ENCODE peak calls at places on chromosome 18, in five cellular contexts. M is heart right ventricle, F is fibroblast of mammary gland, V is A673, P is ascending aorta. H is an unnamed sample.

GRCh38 chr18:76808561-76808960 is 13.8 kb upstream of the ZNF236 start:
- DNase-seq in V (no peak), F (no peak), P (no peak), M (no peak), H (no peak)

GRCh38 chr18:31596081-31596872 is 4.6 kb downstream of the TTR start:
- DNase-seq in V (no peak), F (peak; percentile 11), M (no peak), P (no peak), H (no peak)

GRCh38 chr18:36185157-36185556 is 2.1 kb upstream of the MOCOS start:
- DNase-seq in F (no peak), P (no peak), V (no peak), M (no peak), H (no peak)

GRCh38 chr18:58416704-58417683 is 211.9 kb downstream of the ALPK2 start:
- DNase-seq in P (no peak), V (no peak), M (no peak), F (peak; percentile 78), H (peak; percentile 41)

GRCh38 chr18:3985664-3986063 is 469.4 kb downstream of the DLGAP1 start:
- DNase-seq in P (no peak), M (no peak), V (no peak), F (peak; percentile 90), H (peak; percentile 13)

GRCh38 chr18:79615586-79615985 is 64.0 kb upstream of the CTDP1 start:
- DNase-seq in F (no peak), V (no peak), P (peak; percentile 24), M (no peak), H (no peak)

GRCh38 chr18:13548944-13549878 is 177.1 kb downstream of the FAM210A start:
- DNase-seq in M (no peak), P (no peak), F (no peak), V (no peak), H (no peak)

GRCh38 chr18:12420831-12421421 is 13.2 kb downstream of the PRELID3A start:
- DNase-seq in M (no peak), P (no peak), F (no peak), V (peak; percentile 56), H (no peak)

GRCh38 chr18:56028514-56028913 is 440.5 kb upstream of the TCF4 start:
- DNase-seq in M (no peak), F (peak; percentile 63), V (no peak), P (no peak), H (peak; percentile 9)

GRCh38 chr18:78914586-78914935 is 65.1 kb upstream of the SALL3 start:
- DNase-seq in V (no peak), M (no peak), P (no peak), F (no peak), H (no peak)

GRCh38 chr18:4233468-4233867 is 221.6 kb downstream of the DLGAP1 start:
- DNase-seq in M (no peak), F (no peak), P (no peak), V (peak; percentile 34), H (no peak)

GRCh38 chr18:75209129-75209951 is at the start of gene PTGR3:
- DNase-seq in M (peak; percentile 87), P (peak; percentile 91), V (peak; percentile 81), F (peak; percentile 85), H (peak; percentile 90)

GRCh38 chr18:35376393-35376741 is 770 bp downstream of the ZNF396 start:
- DNase-seq in F (no peak), V (no peak), P (peak; percentile 69), M (peak; percentile 24), H (no peak)

GRCh38 chr18:74633652-74634352 is 36.1 kb downstream of the ZNF407 start:
- DNase-seq in P (no peak), V (no peak), F (no peak), M (no peak), H (no peak)

GRCh38 chr18:4987452-4988405 is 209.3 kb downstream of the AKAIN1 start:
- DNase-seq in M (no peak), F (no peak), P (no peak), V (no peak), H (no peak)

GRCh38 chr18:22683196-22683676 is 249.9 kb upstream of the RBBP8 start:
- DNase-seq in M (peak; percentile 34), P (peak; percentile 69), F (peak; percentile 86), V (peak; percentile 9), H (peak; percentile 67)

GRCh38 chr18:35919179-35919578 is 53.3 kb upstream of the RMP24 start:
- DNase-seq in V (no peak), F (no peak), P (no peak), M (no peak), H (no peak)

GRCh38 chr18:55385770-55386169 is 202.2 kb downstream of the TCF4 start:
- DNase-seq in V (no peak), M (no peak), P (no peak), F (no peak), H (no peak)

GRCh38 chr18:22465859-22466602 is 48.3 kb upstream of the CTAGE1 start:
- DNase-seq in P (peak; percentile 88), F (peak; percentile 96), M (no peak), V (peak; percentile 17), H (peak; percentile 96)

GRCh38 chr18:62954341-62954740 is 239.0 kb downstream of the PHLPP1 start:
- DNase-seq in F (peak; percentile 14), V (no peak), M (no peak), P (no peak), H (no peak)

GRCh38 chr18:43800584-43800983 is 523.3 kb upstream of the SYT4 start:
- DNase-seq in V (no peak), F (no peak), P (no peak), M (no peak), H (no peak)

GRCh38 chr18:11736656-11737055 is 47.6 kb downstream of the GNAL start:
- DNase-seq in F (peak; percentile 16), P (no peak), M (no peak), V (no peak), H (peak; percentile 38)

GRCh38 chr18:72601944-72602343 is 57.8 kb upstream of the CBLN2 start:
- DNase-seq in V (no peak), P (no peak), M (no peak), F (no peak), H (no peak)

GRCh38 chr18:47286776-47287410 is 35.4 kb upstream of the SKOR2 start:
- DNase-seq in F (no peak), P (no peak), M (no peak), V (no peak), H (no peak)

GRCh38 chr18:49514577-49514976 is 27.5 kb upstream of the C18orf32 start:
- DNase-seq in V (no peak), M (no peak), P (peak; percentile 38), F (no peak), H (no peak)

GRCh38 chr18:66066191-66066590 is 315.4 kb downstream of the CDH7 start:
- DNase-seq in M (no peak), F (no peak), P (no peak), V (no peak), H (no peak)

GRCh38 chr18:10924290-10924689 is 225.1 kb downstream of the PIEZO2 start:
- DNase-seq in M (no peak), P (no peak), V (no peak), F (no peak), H (no peak)

GRCh38 chr18:79922971-79923411 is 28.5 kb downstream of the SLC66A2 start:
- DNase-seq in P (peak; percentile 59), V (no peak), M (no peak), F (no peak), H (no peak)

GRCh38 chr18:28158083-28158581 is 18.8 kb downstream of the CDH2 start:
- DNase-seq in F (peak; percentile 55), M (no peak), V (no peak), P (no peak), H (no peak)

GRCh38 chr18:21361297-21361880 is 119.4 kb downstream of the GREB1L start:
- DNase-seq in P (no peak), V (no peak), M (no peak), F (peak; percentile 22), H (peak; percentile 54)

GRCh38 chr18:58043452-58044369 is at the start of gene NEDD4L:
- DNase-seq in F (peak; percentile 77), M (peak; percentile 81), P (peak; percentile 91), V (peak; percentile 91), H (peak; percentile 83)

GRCh38 chr18:22223263-22223960 is 54.0 kb downstream of the GATA6 start:
- DNase-seq in V (no peak), M (peak; percentile 69), P (peak; percentile 95), F (peak; percentile 96), H (peak; percentile 98)

GRCh38 chr18:23311346-23312103 is 141.6 kb upstream of the RIOK3 start:
- DNase-seq in F (peak; percentile 95), M (peak; percentile 30), V (peak; percentile 14), P (peak; percentile 95), H (peak; percentile 97)

GRCh38 chr18:63063171-63063570 is 256.4 kb downstream of the BCL2 start:
- DNase-seq in P (no peak), F (peak; percentile 26), V (no peak), M (no peak), H (peak; percentile 18)

DNA sequence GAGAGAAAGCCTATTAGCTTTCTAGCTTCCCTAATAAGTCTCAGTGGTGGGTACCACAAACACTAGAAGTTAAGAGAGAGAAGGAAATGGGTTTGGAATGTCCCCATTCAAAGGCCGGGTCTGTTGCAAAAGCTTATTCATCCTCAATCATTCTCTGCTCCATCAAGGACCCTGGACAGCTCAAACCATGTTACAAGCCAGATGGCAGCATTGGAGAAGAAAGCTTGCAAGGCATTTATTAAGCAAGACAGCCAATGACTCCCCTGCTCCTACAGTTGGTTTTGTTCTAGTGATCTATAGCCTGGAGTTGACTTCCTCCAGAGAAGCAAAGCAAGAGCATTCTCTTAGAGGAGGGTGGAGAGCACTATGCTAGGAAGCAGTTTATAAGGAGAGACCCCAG is 86.9 kb upstream of the LMAN1 start:
- DNase-seq in P (no peak), V (peak; percentile 44), F (peak; percentile 54), M (no peak), H (peak; percentile 39)
- TF ChIP-seq CTCF in P (no peak), V (no peak), F (no peak), M (no peak), H (no peak)

DNA sequence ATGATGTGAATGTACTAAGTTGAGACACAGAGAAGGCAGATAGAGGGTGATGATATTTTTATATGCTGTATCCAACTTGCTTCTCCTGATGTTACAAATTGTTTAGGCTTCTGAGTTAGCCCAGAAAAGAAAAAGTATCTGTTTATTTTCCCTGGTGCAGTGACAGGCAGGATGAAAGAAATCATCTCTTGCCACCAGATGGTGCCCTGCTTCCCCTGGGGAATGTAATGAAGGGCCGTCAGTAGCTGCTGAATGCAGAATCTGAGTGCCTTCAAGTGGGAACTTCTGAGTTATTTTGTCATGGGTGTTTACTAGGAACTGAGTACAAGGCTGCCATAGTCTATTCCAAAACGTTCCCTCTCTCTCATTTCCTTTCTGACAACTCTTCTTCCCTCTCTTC is 525.6 kb downstream of the MBD2 start:
- DNase-seq in M (no peak), P (no peak), V (peak; percentile 69), F (peak; percentile 43), H (peak; percentile 63)
- TF ChIP-seq CTCF in M (peak; percentile 45), P (no peak), V (peak; percentile 78), F (peak; percentile 59), H (peak; percentile 46)

DNA sequence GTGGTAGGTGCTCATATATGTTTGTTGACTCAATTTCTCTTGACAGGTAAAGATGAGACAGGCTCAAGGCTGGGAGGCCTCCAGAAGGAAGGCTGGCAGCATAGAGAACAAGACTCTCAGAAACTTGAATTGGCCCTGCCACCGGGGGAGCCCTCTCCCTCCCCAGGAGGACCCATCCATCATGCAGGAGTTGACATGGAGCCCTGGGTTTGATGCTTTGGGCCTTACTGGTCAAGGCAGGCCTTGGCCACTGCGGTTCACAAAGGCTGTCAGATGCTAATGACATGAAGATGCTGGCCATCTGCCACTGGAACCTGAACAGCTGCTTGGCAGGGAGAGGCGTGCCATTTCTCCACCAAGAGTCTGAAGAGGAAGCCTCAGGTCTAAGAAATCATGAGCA is 193.6 kb downstream of the MTCL1 start:
- DNase-seq in M (no peak), F (no peak), V (no peak), P (no peak), H (no peak)
- TF ChIP-seq CTCF in M (no peak), F (no peak), V (no peak), P (no peak), H (no peak)

GRCh38 chr18:48295586-48296311 is 113.4 kb downstream of the ZBTB7C start:
- DNase-seq in F (peak; percentile 7), M (no peak), P (peak; percentile 60), V (no peak), H (no peak)
- TF ChIP-seq CTCF in F (peak; percentile 37), M (peak; percentile 18), P (no peak), V (peak; percentile 50), H (no peak)

H was measured in MCF 10A.